ENCODE peak calls at places on chromosomes 1 and 21, in four cellular contexts. A, S, V and W are unnamed samples.

GRCh38 chr1:202143011-202143767 is 1.3 kb downstream of the ARL8A start:
- DNase-seq in A (no peak), S (no peak), V (peak; percentile 75), W (no peak)

GRCh38 chr1:242764161-242764560 is 239.7 kb upstream of the PLD5 start:
- DNase-seq in A (no peak), S (no peak), V (no peak), W (no peak)

GRCh38 chr1:221268295-221268694 is 389.1 kb downstream of the HLX start:
- DNase-seq in A (no peak), S (no peak), V (no peak), W (no peak)

GRCh38 chr1:28812669-28813468 is 899 bp downstream of the OPRD1 start:
- DNase-seq in A (no peak), S (no peak), V (peak; percentile 60), W (no peak)

GRCh38 chr1:176855434-176855745 is 309.1 kb downstream of the ASTN1 start:
- DNase-seq in A (no peak), S (no peak), V (no peak), W (no peak)

GRCh38 chr21:38817371-38818335 is 11.9 kb downstream of the ETS2 start:
- DNase-seq in A (no peak), S (no peak), V (no peak), W (no peak)

GRCh38 chr1:171084091-171084490 is 6.6 kb upstream of the FMO3 start:
- DNase-seq in A (no peak), S (no peak), V (no peak), W (no peak)

GRCh38 chr1:191086910-191087309 is 609.2 kb upstream of the BRINP3 start:
- DNase-seq in A (no peak), S (no peak), V (no peak), W (no peak)

GRCh38 chr1:159141584-159142518 is 29.6 kb upstream of the CADM3 start:
- DNase-seq in A (no peak), S (peak; percentile 19), V (no peak), W (no peak)

GRCh38 chr1:65177457-65177856 is 29.5 kb downstream of the AK4 start:
- DNase-seq in A (peak; percentile 67), S (no peak), V (no peak), W (no peak)

GRCh38 chr1:163701783-163702182 is 380.0 kb downstream of the NUF2 start:
- DNase-seq in A (no peak), S (no peak), V (no peak), W (no peak)

GRCh38 chr1:223716302-223716862 is 4.0 kb downstream of the CAPN2 start:
- DNase-seq in A (no peak), S (no peak), V (no peak), W (no peak)

GRCh38 chr1:31778763-31779488 is 14.8 kb upstream of the ADGRB2 start:
- DNase-seq in A (no peak), S (peak; percentile 63), V (no peak), W (no peak)

GRCh38 chr21:42733037-42733632 is 79.7 kb downstream of the PDE9A start:
- DNase-seq in A (no peak), S (no peak), V (peak; percentile 81), W (no peak)

GRCh38 chr1:44330935-44331334 is 24.1 kb downstream of the ERI3 start:
- DNase-seq in A (no peak), S (no peak), V (no peak), W (no peak)

GRCh38 chr1:44328767-44329416 is 26.2 kb downstream of the ERI3 start:
- DNase-seq in A (no peak), S (no peak), V (no peak), W (no peak)

GRCh38 chr1:44326066-44326701 is 28.9 kb downstream of the ERI3 start:
- DNase-seq in A (no peak), S (no peak), V (no peak), W (no peak)

GRCh38 chr1:44326821-44327465 is 28.1 kb downstream of the ERI3 start:
- DNase-seq in A (no peak), S (no peak), V (no peak), W (no peak)

DNA sequence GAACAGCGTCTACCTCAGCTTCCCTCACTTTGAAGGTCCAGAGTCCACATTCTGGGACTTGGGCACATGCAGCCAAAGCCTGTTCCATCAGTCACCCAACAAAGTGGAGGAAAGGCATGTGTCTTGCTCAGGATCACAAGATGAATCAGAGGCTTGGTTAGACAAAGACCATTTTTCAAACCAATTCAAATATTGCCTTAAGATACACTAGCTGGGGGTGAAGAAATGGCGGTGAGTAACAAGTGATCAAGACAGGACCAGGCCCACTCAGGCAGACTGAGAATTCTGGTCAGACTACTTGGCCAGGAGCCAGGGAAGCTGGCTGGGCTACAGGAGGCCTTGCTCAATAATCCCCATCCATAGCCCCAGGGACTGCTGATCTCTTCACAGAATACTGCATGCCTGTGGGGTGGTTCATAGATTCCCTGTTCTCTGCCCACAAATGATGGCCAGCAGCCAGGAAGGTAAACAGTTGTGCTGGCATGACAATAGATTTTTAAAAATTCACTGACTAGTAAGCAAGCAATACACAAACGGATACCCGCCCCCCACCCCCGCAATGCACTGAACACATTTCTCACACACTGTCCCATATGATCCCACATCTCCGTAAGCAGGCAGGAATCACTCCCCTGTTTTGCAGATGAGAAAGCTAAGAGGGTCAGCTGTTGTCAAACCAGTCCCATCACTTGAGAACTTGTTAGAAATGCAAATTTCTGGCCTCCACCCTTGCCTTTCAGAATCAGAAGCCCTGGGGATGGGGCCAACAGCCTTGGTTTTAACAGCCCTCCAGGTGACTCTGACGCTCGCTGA is 27.2 kb downstream of the ERI3 start:
- DNase-seq in A (peak; percentile 96), S (peak; percentile 27), V (peak; percentile 86), W (peak; percentile 99)
- TF ChIP-seq TCF7L2 in A (no peak), S (no peak), V (no peak), W (no peak)

DNA sequence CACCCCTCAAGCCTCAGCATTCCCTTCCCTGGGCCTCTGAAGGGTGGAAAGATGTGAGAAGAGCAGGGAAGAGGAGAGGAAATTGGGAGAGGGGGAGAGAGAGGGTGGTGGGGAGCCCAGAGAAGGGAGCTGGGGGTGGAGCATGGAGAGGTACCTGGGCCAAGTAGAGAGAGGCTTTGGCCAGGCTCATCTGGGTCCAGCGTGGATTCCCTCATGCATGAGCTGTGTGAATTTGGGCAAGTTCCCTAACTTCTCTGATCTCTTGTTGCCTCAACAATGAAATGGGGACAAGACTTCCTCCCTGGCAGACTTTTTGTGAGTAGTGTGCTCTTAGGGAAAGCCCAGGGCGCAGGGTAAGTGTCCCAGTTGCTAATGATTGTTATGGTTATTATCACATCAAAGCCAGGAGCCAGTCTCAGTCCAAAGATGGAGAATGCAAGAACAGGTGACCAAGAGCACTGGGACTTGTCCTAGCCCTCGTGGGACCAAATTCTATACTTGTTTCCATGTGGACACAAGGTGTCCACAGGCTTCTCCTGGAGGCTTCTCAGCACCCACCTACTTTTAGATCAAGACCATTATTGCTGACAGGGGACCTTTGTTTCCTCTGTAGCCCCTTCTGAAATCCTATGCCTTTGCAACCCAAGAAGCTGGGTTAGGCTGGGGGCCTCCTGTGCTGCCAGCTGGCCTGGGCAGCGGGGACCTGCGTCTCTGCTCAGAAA is 13.9 kb downstream of the IL6R start:
- DNase-seq in A (no peak), S (no peak), V (no peak), W (no peak)
- H3K27ac ChIP-seq in A (peak overlapping the region; percentile 76), S (no peak overlapping the region), V (peak overlapping the region; percentile 85), W (peak overlapping the region; percentile 89)

GRCh38 chr1:113946668-113947387 is 17.7 kb downstream of the HIPK1 start:
- DNase-seq in A (no peak), S (no peak), V (peak; percentile 43), W (no peak)
- TF ChIP-seq TCF7L2 in A (no peak), S (no peak), V (no peak), W (no peak)

DNA sequence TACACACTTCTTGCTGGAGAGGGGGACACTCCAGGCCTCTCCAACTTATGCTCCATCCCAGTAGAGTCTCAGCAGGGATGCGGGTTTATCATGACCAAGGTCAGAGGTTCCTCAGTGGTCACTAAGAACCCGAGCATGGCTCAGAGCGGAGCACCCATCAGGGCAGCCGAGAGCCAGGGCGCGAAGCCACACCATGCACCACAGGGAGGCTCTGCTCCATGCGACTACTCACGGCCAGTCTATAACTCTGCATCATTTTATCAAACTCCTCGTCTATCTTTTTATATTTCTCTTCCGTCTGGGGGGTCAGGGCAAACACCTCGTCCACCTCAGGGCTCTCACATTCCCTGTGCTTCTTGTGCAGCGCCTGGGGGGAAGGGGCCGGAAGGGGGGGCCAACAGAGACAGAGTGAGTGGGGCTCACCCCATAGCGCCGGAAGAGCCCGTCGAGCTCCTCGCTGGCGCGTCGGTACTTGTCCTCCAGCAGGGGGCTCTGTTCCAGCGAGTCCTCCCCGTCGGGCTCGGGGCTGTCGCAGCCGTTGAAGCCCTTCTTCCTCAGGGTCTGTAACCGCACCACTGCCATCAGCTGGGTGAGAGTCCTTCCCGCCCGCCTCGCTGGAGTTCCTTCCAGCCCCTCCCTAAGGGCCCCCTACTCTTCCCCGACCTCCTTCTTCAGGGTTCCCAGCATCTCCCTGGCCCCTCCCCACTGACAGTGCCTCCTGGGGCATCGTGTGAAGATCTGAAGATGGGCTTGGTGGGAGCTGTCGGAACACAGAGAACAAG is 20.0 kb downstream of the MEF2D start:
- DNase-seq in A (no peak), S (peak; percentile 74), V (no peak), W (no peak)
- H3K27ac ChIP-seq in A (no peak overlapping the region), S (no peak overlapping the region), V (no peak overlapping the region), W (no peak overlapping the region)

GRCh38 chr1:167501513-167502191 is 16.7 kb downstream of the CD247 start:
- DNase-seq in A (no peak), S (no peak), V (no peak), W (no peak)

GRCh38 chr1:167499657-167500056 is 18.7 kb downstream of the CD247 start:
- DNase-seq in A (no peak), S (no peak), V (no peak), W (no peak)

GRCh38 chr1:167500283-167500860 is 18.0 kb downstream of the CD247 start:
- DNase-seq in A (no peak), S (no peak), V (no peak), W (no peak)

GRCh38 chr1:167496962-167497619 is 21.2 kb downstream of the CD247 start:
- DNase-seq in A (no peak), S (no peak), V (no peak), W (no peak)

GRCh38 chr1:167499106-167499505 is 19.2 kb downstream of the CD247 start:
- DNase-seq in A (no peak), S (no peak), V (no peak), W (no peak)
- TF ChIP-seq TCF7L2 in A (no peak), S (no peak), V (no peak), W (no peak)

GRCh38 chr1:150807674-150808073 is 386 bp downstream of the CTSK start:
- DNase-seq in A (no peak), S (no peak), V (no peak), W (no peak)

GRCh38 chr1:150808851-150809250 is 791 bp upstream of the CTSK start:
- DNase-seq in A (no peak), S (no peak), V (no peak), W (no peak)

GRCh38 chr1:150807257-150807637 is 813 bp downstream of the CTSK start:
- DNase-seq in A (no peak), S (no peak), V (no peak), W (no peak)

GRCh38 chr1:150809651-150810050 is 1.6 kb upstream of the CTSK start:
- DNase-seq in A (no peak), S (no peak), V (no peak), W (no peak)

GRCh38 chr1:150808134-150808533 is at the start of gene CTSK:
- DNase-seq in A (no peak), S (no peak), V (no peak), W (no peak)
- H3K27ac ChIP-seq in A (no peak within 1 kb of the TSS), S (no peak within 1 kb of the TSS), V (no peak within 1 kb of the TSS), W (no peak within 1 kb of the TSS)

GRCh38 chr1:6033986-6034749 is 11.5 kb upstream of the KCNAB2 start:
- DNase-seq in A (no peak), S (peak; percentile 86), V (peak; percentile 49), W (no peak)
- TF ChIP-seq TCF7L2 in A (no peak), S (no peak), V (no peak), W (no peak)